ENCODE peak calls at places on chromosomes 7 and 10, in ten cellular contexts. I is activated CD4-positive, alpha-beta T cell treated with anti-CD3 and anti-CD28 coated beads for 24 hours; B is naive thymus-derived CD8-positive, alpha-beta T cell; U is neuronal stem cell; W is SK-MEL-5; H is natural killer cell; C is substantia nigra; D is activated CD8-positive, alpha-beta memory T cell treated with anti-CD3 and anti-CD28 coated beads for 1 hour; M is testis; R is stimulated activated CD4-positive, alpha-beta T cell treated with anti-CD3 and anti-CD28 coated beads, Interleukin-1b, Interleukin-23, amount 100 ng/mL, for 1 hour. L is an unnamed sample.
A peak's percentile ranks its signal among the peaks of the same experiment; 100 is the strongest.

GRCh38 chr10:55629792-55630490 is 731.1 kb downstream of the ZWINT start:
- DNase-seq in I (no peak), B (no peak), U (peak; percentile 59), W (peak; percentile 62), H (no peak), C (no peak), D (no peak), M (peak; percentile 64), R (no peak), L (no peak)

GRCh38 chr10:58393317-58393716 is 8.1 kb downstream of the TFAM start:
- DNase-seq in I (no peak), B (no peak), U (no peak), W (peak; percentile 42), H (no peak), C (no peak), D (no peak), M (no peak), R (no peak), L (no peak)

GRCh38 chr10:101841826-101842225 is 1.8 kb downstream of the KCNIP2 start:
- DNase-seq in I (no peak), B (no peak), U (no peak), W (no peak), H (no peak), C (no peak), D (no peak), M (no peak), R (no peak), L (no peak)

GRCh38 chr10:63657812-63658211 is 136.6 kb downstream of the REEP3 start:
- DNase-seq in I (no peak), B (no peak), U (no peak), W (no peak), H (no peak), C (no peak), D (no peak), M (no peak), R (no peak), L (no peak)

GRCh38 chr7:64098-64521 is 128.3 kb upstream of the FAM20C start:
- DNase-seq in I (no peak), B (no peak), U (peak; percentile 33), W (peak; percentile 68), H (no peak), C (peak; percentile 8), D (no peak), M (peak; percentile 89), R (no peak), L (peak; percentile 72)

GRCh38 chr10:46229144-46229563 is 57.6 kb upstream of the ANTXRL start:
- DNase-seq in I (no peak), B (peak; percentile 11), U (peak; percentile 47), W (peak; percentile 43), H (no peak), C (no peak), D (no peak), M (peak; percentile 28), R (no peak), L (peak; percentile 26)

GRCh38 chr7:116679495-116679894 is 7.5 kb downstream of the MET start:
- DNase-seq in I (no peak), B (no peak), U (no peak), W (no peak), H (no peak), C (no peak), D (no peak), M (no peak), R (no peak), L (no peak)

GRCh38 chr10:125208854-125209545 is 48.6 kb upstream of the CTBP2 start:
- DNase-seq in I (no peak), B (no peak), U (no peak), W (no peak), H (no peak), C (no peak), D (no peak), M (no peak), R (no peak), L (no peak)

GRCh38 chr7:91836065-91836368 is 44.5 kb downstream of the MTERF1 start:
- DNase-seq in I (no peak), B (no peak), U (no peak), W (no peak), H (no peak), C (no peak), D (no peak), M (no peak), R (no peak), L (no peak)

GRCh38 chr10:53434413-53434812 is 661.8 kb upstream of the MBL2 start:
- DNase-seq in I (no peak), B (no peak), U (no peak), W (peak; percentile 57), H (no peak), C (no peak), D (no peak), M (no peak), R (no peak), L (no peak)

GRCh38 chr10:75475470-75476182 is 44.2 kb downstream of the LRMDA start:
- DNase-seq in I (no peak), B (no peak), U (no peak), W (no peak), H (no peak), C (no peak), D (no peak), M (no peak), R (no peak), L (no peak)

GRCh38 chr10:72425133-72425532 is 70.4 kb upstream of the DNAJB12 start:
- DNase-seq in I (no peak), B (no peak), U (no peak), W (peak; percentile 85), H (no peak), C (no peak), D (no peak), M (peak; percentile 80), R (no peak), L (no peak)

GRCh38 chr7:41148521-41148951 is 554.4 kb downstream of the INHBA start:
- DNase-seq in I (no peak), B (no peak), U (no peak), W (no peak), H (no peak), C (no peak), D (no peak), M (no peak), R (no peak), L (no peak)

L was measured in mucosa of gallbladder.